ENCODE peak calls at places on chromosomes 12 and 14, in four cellular contexts. One of them, this sample, is unnamed.

GRCh38 chr14:101230161-101230850 is 326.8 kb upstream of the RTL1 start:
- DNase-seq in HCT116: no peak
- DNase-seq in neural progenitor cell: no peak
- DNase-seq in fibroblast of lung: no peak
- DNase-seq in this sample: no peak

GRCh38 chr12:89016970-89017778 is 335.1 kb downstream of the DUSP6 start:
- DNase-seq in HCT116: peak; percentile 76
- DNase-seq in neural progenitor cell: peak; percentile 83
- DNase-seq in fibroblast of lung: peak; percentile 82
- DNase-seq in this sample: peak; percentile 53

GRCh38 chr12:82660541-82661325 is 26.0 kb upstream of the TMTC2 start:
- DNase-seq in HCT116: no peak
- DNase-seq in neural progenitor cell: no peak
- DNase-seq in fibroblast of lung: peak; percentile 22
- DNase-seq in this sample: peak; percentile 4

GRCh38 chr12:127963926-127964325 is 303.0 kb upstream of the TMEM132C start:
- DNase-seq in HCT116: no peak
- DNase-seq in neural progenitor cell: no peak
- DNase-seq in fibroblast of lung: no peak
- DNase-seq in this sample: no peak

GRCh38 chr12:12079291-12079690 is 8.6 kb downstream of the BCL2L14 start:
- DNase-seq in HCT116: no peak
- DNase-seq in neural progenitor cell: no peak
- DNase-seq in fibroblast of lung: no peak
- DNase-seq in this sample: peak; percentile 64

GRCh38 chr12:9732966-9733461 is at the start of gene CLECL1:
- DNase-seq in HCT116: no peak
- DNase-seq in neural progenitor cell: no peak
- DNase-seq in fibroblast of lung: no peak
- DNase-seq in this sample: no peak

GRCh38 chr14:69573841-69574265 is 818 bp downstream of the CCDC177 start:
- DNase-seq in HCT116: no peak
- DNase-seq in neural progenitor cell: peak; percentile 95
- DNase-seq in fibroblast of lung: peak; percentile 5
- DNase-seq in this sample: no peak

GRCh38 chr12:14879222-14879933 is 6.3 kb downstream of the MGP start:
- DNase-seq in HCT116: no peak
- DNase-seq in neural progenitor cell: no peak
- DNase-seq in fibroblast of lung: no peak
- DNase-seq in this sample: no peak

GRCh38 chr12:24991209-24992049 is 42.5 kb upstream of the BCAT1 start:
- DNase-seq in HCT116: peak; percentile 39
- DNase-seq in neural progenitor cell: peak; percentile 62
- DNase-seq in fibroblast of lung: peak; percentile 80
- DNase-seq in this sample: peak; percentile 32

GRCh38 chr14:25121342-25122129 is 71.6 kb upstream of the STXBP6 start:
- DNase-seq in HCT116: no peak
- DNase-seq in neural progenitor cell: no peak
- DNase-seq in fibroblast of lung: peak; percentile 92
- DNase-seq in this sample: peak; percentile 91

GRCh38 chr14:105476937-105477658 is 2.5 kb downstream of the CRIP2 start:
- DNase-seq in HCT116: no peak
- DNase-seq in neural progenitor cell: no peak
- DNase-seq in fibroblast of lung: no peak
- DNase-seq in this sample: no peak

GRCh38 chr12:114691196-114691595 is 7.2 kb upstream of the TBX3 start:
- DNase-seq in HCT116: no peak
- DNase-seq in neural progenitor cell: peak; percentile 17
- DNase-seq in fibroblast of lung: peak; percentile 54
- DNase-seq in this sample: no peak

GRCh38 chr12:54030442-54030801 is 2.2 kb downstream of the HOXC6 start:
- DNase-seq in HCT116: no peak
- DNase-seq in neural progenitor cell: no peak
- DNase-seq in fibroblast of lung: no peak
- DNase-seq in this sample: no peak
- TF ChIP-seq EZH2 in HCT116: no peak
- TF ChIP-seq EZH2 in neural progenitor cell: peak; percentile 89
- TF ChIP-seq EZH2 in fibroblast of lung: no peak
- TF ChIP-seq EZH2 in this sample: no peak

GRCh38 chr12:57737467-57738141 is 938 bp downstream of the AGAP2 start:
- DNase-seq in HCT116: no peak
- DNase-seq in neural progenitor cell: peak; percentile 80
- DNase-seq in fibroblast of lung: no peak
- DNase-seq in this sample: no peak
- TF ChIP-seq EZH2 in HCT116: no peak
- TF ChIP-seq EZH2 in neural progenitor cell: peak; percentile 99
- TF ChIP-seq EZH2 in fibroblast of lung: peak; percentile 97
- TF ChIP-seq EZH2 in this sample: peak; percentile 99

DNA sequence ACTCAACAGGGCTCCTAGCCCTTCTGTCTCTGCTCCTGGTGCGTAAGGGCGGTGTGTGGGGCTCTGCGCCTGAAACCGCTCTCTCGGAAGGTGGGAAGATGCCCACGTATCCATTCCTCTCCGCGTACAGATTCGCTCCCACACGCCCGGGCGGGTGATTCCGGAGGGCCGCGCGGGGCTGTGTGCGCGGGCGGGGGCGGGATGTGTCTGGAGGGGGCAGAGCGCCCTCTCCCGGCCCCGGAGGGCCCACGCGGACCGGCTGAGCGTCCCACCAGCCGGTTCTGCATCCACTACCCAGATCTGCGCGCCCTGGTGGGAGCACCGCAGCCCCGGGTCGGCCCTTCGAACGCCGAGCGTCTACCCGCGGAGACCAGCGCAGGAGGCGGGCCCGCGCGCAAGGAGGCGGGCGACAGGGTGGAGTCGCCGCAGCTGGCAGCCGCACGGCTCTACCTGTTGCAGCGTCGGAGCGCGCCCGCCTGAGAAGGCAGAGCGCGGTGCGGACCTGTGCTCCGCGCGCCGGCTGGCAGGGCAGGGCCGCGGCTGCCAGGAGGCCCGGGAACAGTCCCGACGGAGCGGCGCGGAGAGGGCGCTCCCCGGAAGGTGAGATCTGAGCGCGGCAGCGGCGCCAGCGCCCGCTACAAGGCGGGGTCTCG is 1.4 kb upstream of the KCNK13 start:
- DNase-seq in HCT116: peak; percentile 59
- DNase-seq in neural progenitor cell: peak; percentile 85
- DNase-seq in fibroblast of lung: peak; percentile 42
- DNase-seq in this sample: peak; percentile 40
- TF ChIP-seq EZH2 in HCT116: no peak
- TF ChIP-seq EZH2 in neural progenitor cell: peak; percentile 91
- TF ChIP-seq EZH2 in fibroblast of lung: no peak
- TF ChIP-seq EZH2 in this sample: peak; percentile 86

GRCh38 chr14:53963491-53964227 is 7.0 kb upstream of the BMP4 start:
- DNase-seq in HCT116: no peak
- DNase-seq in neural progenitor cell: peak; percentile 70
- DNase-seq in fibroblast of lung: peak; percentile 40
- DNase-seq in this sample: peak; percentile 31
- TF ChIP-seq EZH2 in HCT116: no peak
- TF ChIP-seq EZH2 in neural progenitor cell: no peak
- TF ChIP-seq EZH2 in fibroblast of lung: peak; percentile 62
- TF ChIP-seq EZH2 in this sample: peak; percentile 47

GRCh38 chr14:94768521-94769412 is 1.1 kb downstream of the GSC start:
- DNase-seq in HCT116: no peak
- DNase-seq in neural progenitor cell: peak; percentile 69
- DNase-seq in fibroblast of lung: no peak
- DNase-seq in this sample: no peak
- TF ChIP-seq EZH2 in HCT116: no peak
- TF ChIP-seq EZH2 in neural progenitor cell: peak; percentile 97
- TF ChIP-seq EZH2 in fibroblast of lung: no peak
- TF ChIP-seq EZH2 in this sample: peak; percentile 57

GRCh38 chr12:109714913-109715244 is 1.3 kb downstream of the FAM222A start:
- DNase-seq in HCT116: no peak
- DNase-seq in neural progenitor cell: no peak
- DNase-seq in fibroblast of lung: no peak
- DNase-seq in this sample: no peak
- TF ChIP-seq EZH2 in HCT116: no peak
- TF ChIP-seq EZH2 in neural progenitor cell: no peak
- TF ChIP-seq EZH2 in fibroblast of lung: no peak
- TF ChIP-seq EZH2 in this sample: no peak

DNA sequence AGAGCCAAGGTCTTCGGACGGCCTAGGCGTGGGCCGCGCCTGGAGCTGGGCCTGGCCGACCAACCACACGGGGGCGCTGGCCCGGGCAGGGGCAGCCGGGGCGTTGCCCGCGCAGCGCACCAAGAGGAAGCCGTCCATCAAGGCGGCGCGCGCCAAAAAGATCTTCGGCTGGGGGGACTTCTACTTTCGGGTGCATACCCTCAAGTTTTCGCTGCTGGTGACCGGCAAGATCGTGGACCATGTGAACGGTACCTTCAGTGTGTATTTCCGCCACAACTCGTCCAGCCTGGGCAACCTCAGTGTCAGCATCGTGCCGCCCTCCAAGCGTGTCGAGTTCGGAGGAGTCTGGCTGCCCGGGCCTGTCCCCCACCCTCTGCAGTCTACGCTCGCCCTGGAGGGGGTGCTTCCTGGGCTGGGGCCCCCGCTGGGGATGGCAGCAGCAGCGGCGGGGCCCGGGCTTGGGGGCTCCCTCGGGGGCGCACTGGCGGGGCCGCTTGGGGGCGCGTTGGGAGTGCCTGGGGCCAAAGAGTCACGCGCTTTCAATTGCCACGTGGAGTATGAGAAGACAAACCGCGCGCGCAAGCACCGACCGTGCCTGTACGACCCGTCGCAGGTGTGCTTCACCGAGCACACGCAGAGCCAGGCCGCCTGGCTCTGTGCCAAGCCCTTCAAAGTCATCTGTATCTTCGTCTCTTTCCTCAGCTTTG is 4.4 kb upstream of the SHMT2 start:
- DNase-seq in HCT116: no peak
- DNase-seq in neural progenitor cell: peak; percentile 81
- DNase-seq in fibroblast of lung: peak; percentile 32
- DNase-seq in this sample: no peak
- TF ChIP-seq EZH2 in HCT116: no peak
- TF ChIP-seq EZH2 in neural progenitor cell: peak; percentile 93
- TF ChIP-seq EZH2 in fibroblast of lung: no peak
- TF ChIP-seq EZH2 in this sample: peak; percentile 36

GRCh38 chr12:54037360-54038259 is 4.8 kb downstream of the HOXC5 start:
- DNase-seq in HCT116: no peak
- DNase-seq in neural progenitor cell: no peak
- DNase-seq in fibroblast of lung: no peak
- DNase-seq in this sample: no peak

GRCh38 chr12:54039417-54040147 is 6.7 kb downstream of the HOXC5 start:
- DNase-seq in HCT116: no peak
- DNase-seq in neural progenitor cell: peak; percentile 11
- DNase-seq in fibroblast of lung: peak; percentile 67
- DNase-seq in this sample: no peak

GRCh38 chr12:54036620-54037359 is 3.9 kb downstream of the HOXC5 start:
- DNase-seq in HCT116: no peak
- DNase-seq in neural progenitor cell: no peak
- DNase-seq in fibroblast of lung: no peak
- DNase-seq in this sample: no peak

GRCh38 chr12:54038760-54039414 is 6.0 kb downstream of the HOXC5 start:
- DNase-seq in HCT116: no peak
- DNase-seq in neural progenitor cell: peak; percentile 3
- DNase-seq in fibroblast of lung: no peak
- DNase-seq in this sample: no peak

DNA sequence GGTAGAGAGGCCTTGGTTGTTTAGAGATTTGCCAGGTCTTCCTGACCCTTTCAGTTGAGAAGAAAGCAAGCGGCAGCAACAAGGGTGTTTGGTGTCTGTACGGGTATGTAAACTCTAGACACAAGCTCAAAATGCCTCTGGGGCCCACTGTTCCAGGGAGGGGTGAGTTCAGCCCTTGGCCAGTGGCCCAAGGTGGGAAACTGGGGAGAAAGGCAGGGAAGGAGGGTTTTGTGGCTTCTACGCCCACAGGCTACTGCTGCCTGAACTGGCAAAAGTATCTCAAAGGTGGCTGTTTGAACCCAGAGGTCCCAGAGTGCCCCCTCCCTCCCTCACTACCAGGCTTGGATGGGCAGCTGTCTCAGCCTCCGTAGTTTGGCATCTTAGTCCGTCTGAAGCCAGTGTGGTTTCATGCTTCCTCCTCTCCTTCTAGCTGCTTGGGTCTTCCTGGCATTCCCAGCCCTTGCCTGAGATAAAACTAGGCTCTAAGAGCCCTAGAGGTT is 5.5 kb downstream of the HOXC5 start:
- DNase-seq in HCT116: no peak
- DNase-seq in neural progenitor cell: peak; percentile 1
- DNase-seq in fibroblast of lung: no peak
- DNase-seq in this sample: no peak
- TF ChIP-seq EZH2 in HCT116: no peak
- TF ChIP-seq EZH2 in neural progenitor cell: no peak
- TF ChIP-seq EZH2 in fibroblast of lung: no peak
- TF ChIP-seq EZH2 in this sample: no peak

This sample was measured in astrocyte.